ENCODE peak calls at places on chromosomes 11 and 22, in six cellular contexts. L, Y, X, W, G and J are unnamed samples.
A peak's percentile ranks its signal among the peaks of the same experiment; 100 is the strongest.

GRCh38 chr22:42214625-42215415 is 55.6 kb downstream of the TCF20 start:
- DNase-seq in Y (no peak), X (no peak), G (no peak), L (no peak), W (no peak), J (no peak)

GRCh38 chr11:128881221-128881620 is 9.9 kb upstream of the KCNJ5 start:
- DNase-seq in W (no peak), L (no peak), X (no peak), G (no peak), Y (no peak), J (no peak)

GRCh38 chr22:40635008-40635939 is 1.2 kb downstream of the MRTFA start:
- DNase-seq in Y (no peak), L (no peak), G (peak; percentile 21), X (peak; percentile 17), W (peak; percentile 50), J (peak; percentile 66)

GRCh38 chr11:128282053-128282452 is 305.3 kb downstream of the ETS1 start:
- DNase-seq in X (no peak), G (no peak), Y (no peak), L (no peak), W (no peak), J (no peak)

GRCh38 chr11:67276821-67277230 is 10.6 kb downstream of the GRK2 start:
- DNase-seq in L (peak; percentile 76), W (peak; percentile 52), G (peak; percentile 53), X (peak; percentile 59), Y (no peak), J (peak; percentile 34)

GRCh38 chr22:46502776-46503175 is 34.6 kb downstream of the CELSR1 start:
- DNase-seq in W (no peak), X (no peak), G (no peak), L (no peak), Y (no peak), J (no peak)

GRCh38 chr11:36454991-36455611 is 55.0 kb downstream of the TRAF6 start:
- DNase-seq in Y (no peak), G (no peak), W (peak; percentile 37), X (peak; percentile 37), L (no peak), J (no peak)

GRCh38 chr11:1335264-1335810 is 25.9 kb upstream of the TOLLIP start:
- DNase-seq in Y (no peak), W (no peak), G (no peak), L (no peak), X (no peak), J (no peak)

GRCh38 chr11:102346748-102347525 is at the start of gene BIRC2:
- DNase-seq in G (peak; percentile 87), L (peak; percentile 98), X (peak; percentile 96), W (peak; percentile 88), Y (peak; percentile 99), J (peak; percentile 87)

GRCh38 chr11:119380816-119381185 is 689 bp downstream of the USP2 start:
- DNase-seq in W (no peak), G (no peak), Y (no peak), X (peak; percentile 75), L (no peak), J (no peak)

GRCh38 chr11:2762451-2762850 is 62.7 kb upstream of the KCNQ1OT1 start:
- DNase-seq in W (no peak), L (no peak), X (no peak), Y (peak; percentile 1), G (no peak), J (no peak)

GRCh38 chr22:47192106-47192650 is 429.7 kb downstream of the TBC1D22A start:
- DNase-seq in G (no peak), X (no peak), Y (no peak), L (peak; percentile 62), W (no peak), J (no peak)

GRCh38 chr22:42892571-42893316 is 35.7 kb upstream of the ARFGAP3 start:
- DNase-seq in X (no peak), Y (no peak), G (no peak), L (no peak), W (no peak), J (no peak)

GRCh38 chr22:19848298-19849224 is 6.1 kb downstream of the GNB1L start:
- DNase-seq in W (peak; percentile 29), Y (no peak), G (peak; percentile 23), L (no peak), X (no peak), J (no peak)

GRCh38 chr11:73072935-73073481 is 69.1 kb downstream of the FCHSD2 start:
- DNase-seq in Y (no peak), G (peak; percentile 1), X (no peak), W (peak; percentile 34), L (no peak), J (peak; percentile 54)

GRCh38 chr11:57881647-57882046 is 120.0 kb downstream of the CTNND1 start:
- DNase-seq in Y (no peak), W (no peak), X (no peak), L (no peak), G (no peak), J (no peak)

GRCh38 chr22:46524203-46524740 is 13.1 kb downstream of the CELSR1 start:
- DNase-seq in W (no peak), G (no peak), L (no peak), X (no peak), Y (no peak), J (no peak)

GRCh38 chr11:18705651-18706281 is 7.2 kb downstream of the TMEM86A start:
- DNase-seq in L (peak; percentile 65), Y (no peak), W (no peak), X (peak; percentile 54), G (no peak), J (no peak)

GRCh38 chr11:7621554-7621953 is 51.7 kb downstream of the CYB5R2 start:
- DNase-seq in W (no peak), X (no peak), G (no peak), Y (no peak), L (no peak), J (no peak)

GRCh38 chr11:119876841-119877240 is 147.8 kb upstream of the NECTIN1 start:
- DNase-seq in W (no peak), X (no peak), G (no peak), Y (no peak), L (no peak), J (no peak)

GRCh38 chr22:50684501-50684900 is 11.9 kb downstream of the SHANK3 start:
- DNase-seq in X (no peak), L (no peak), W (no peak), Y (no peak), G (no peak), J (no peak)

GRCh38 chr11:110522456-110522855 is 92.7 kb downstream of the FDX1 start:
- DNase-seq in G (no peak), X (no peak), Y (no peak), W (no peak), L (no peak), J (no peak)

GRCh38 chr11:47412152-47412746 is 3.9 kb downstream of the SLC39A13 start:
- DNase-seq in W (peak; percentile 39), Y (peak; percentile 88), L (peak; percentile 76), G (peak; percentile 39), X (peak; percentile 85), J (no peak)

GRCh38 chr22:47035443-47035881 is 273.0 kb downstream of the TBC1D22A start:
- DNase-seq in G (no peak), Y (no peak), W (peak; percentile 32), X (no peak), L (peak; percentile 21), J (no peak)

GRCh38 chr22:33302049-33302545 is 243.9 kb upstream of the SYN3 start:
- DNase-seq in L (peak; percentile 91), Y (peak; percentile 90), W (peak; percentile 66), X (peak; percentile 93), G (peak; percentile 58), J (peak; percentile 68)

GRCh38 chr11:45543808-45544422 is 121.5 kb downstream of the CHST1 start:
- DNase-seq in X (peak; percentile 79), G (no peak), W (no peak), L (no peak), Y (peak; percentile 66), J (peak; percentile 17)

GRCh38 chr22:42922374-42923177 is 65.5 kb upstream of the ARFGAP3 start:
- DNase-seq in X (no peak), Y (no peak), G (no peak), L (peak; percentile 15), W (no peak), J (no peak)

GRCh38 chr11:104694259-104695070 is 203.8 kb downstream of the CASP12 start:
- DNase-seq in L (no peak), G (no peak), Y (no peak), X (no peak), W (peak; percentile 62), J (peak; percentile 95)

GRCh38 chr11:27084407-27084985 is 43.9 kb downstream of the BBOX1 start:
- DNase-seq in G (peak; percentile 46), L (no peak), Y (no peak), W (peak; percentile 30), X (peak; percentile 19), J (no peak)

GRCh38 chr22:35037089-35037488 is 28.9 kb upstream of the ISX start:
- DNase-seq in Y (peak; percentile 9), L (no peak), G (no peak), W (peak; percentile 14), X (peak; percentile 76), J (no peak)
- TF ChIP-seq CTCF in Y (no peak), L (no peak), G (peak; percentile 28), W (peak; percentile 31), X (peak; percentile 78), J (no peak)

GRCh38 chr11:69716891-69717747 is 13.3 kb upstream of the FGF19 start:
- DNase-seq in Y (no peak), L (no peak), X (no peak), G (no peak), W (no peak), J (no peak)
- TF ChIP-seq CTCF in Y (no peak), L (no peak), X (no peak), G (no peak), W (no peak), J (no peak)

GRCh38 chr11:94876645-94877445 is 96.5 kb downstream of the CWC15 start:
- DNase-seq in L (peak; percentile 46), W (peak; percentile 93), Y (no peak), G (peak; percentile 97), X (no peak), J (peak; percentile 93)
- TF ChIP-seq CTCF in L (no peak), W (peak; percentile 51), Y (no peak), G (peak; percentile 67), X (no peak), J (peak; percentile 36)

DNA sequence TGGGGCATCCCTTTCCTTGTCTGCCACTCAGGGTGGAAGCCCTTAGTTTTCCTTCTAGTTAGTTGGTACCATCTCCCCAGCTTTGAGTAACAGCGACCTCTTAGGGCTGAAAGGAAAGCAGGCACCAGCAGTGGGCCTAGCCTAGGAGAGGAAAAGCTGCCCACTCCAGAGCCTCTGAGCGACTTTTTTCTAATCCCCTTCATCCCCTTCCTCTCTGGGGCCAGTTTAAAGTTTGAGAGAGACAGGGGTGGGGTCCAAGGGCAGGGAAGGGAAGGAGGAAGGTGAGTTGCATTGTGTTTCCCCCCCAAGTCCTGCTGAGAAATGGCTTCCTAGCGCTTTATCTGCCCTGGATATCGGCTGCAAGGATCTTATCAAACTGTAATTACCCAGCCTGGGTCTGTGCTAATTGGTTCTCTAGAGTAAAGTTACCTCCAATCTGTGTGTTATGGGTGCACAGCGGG is 573.9 kb upstream of the CADM1 start:
- DNase-seq in L (no peak), X (peak; percentile 72), Y (peak; percentile 38), W (no peak), G (no peak), J (no peak)
- TF ChIP-seq CTCF in L (no peak), X (peak; percentile 82), Y (peak; percentile 25), W (peak; percentile 15), G (no peak), J (no peak)